ENCODE peak calls at places on chromosomes 1 and 21, in five cellular contexts. F is uterus, D is AG04450, E is prostate gland, L is left lung. H is an unnamed sample.

GRCh38 chr1:114259517-114260160 is 106.0 kb upstream of the SYT6 start:
- DNase-seq in F (no peak), D (no peak), E (no peak), L (no peak), H (no peak)

GRCh38 chr1:30899577-30900389 is 8.8 kb downstream of the SDC3 start:
- DNase-seq in F (no peak), D (no peak), E (no peak), L (peak; percentile 2), H (no peak)

GRCh38 chr1:12503709-12504108 is 114.3 kb downstream of the DHRS3 start:
- DNase-seq in F (no peak), D (no peak), E (no peak), L (no peak), H (no peak)

GRCh38 chr21:45018131-45019075 is 56.0 kb upstream of the ADARB1 start:
- DNase-seq in F (peak; percentile 39), D (no peak), E (no peak), L (peak; percentile 72), H (no peak)

GRCh38 chr1:172473842-172474241 is 30.0 kb upstream of the PIGC start:
- DNase-seq in F (no peak), D (no peak), E (no peak), L (no peak), H (no peak)

GRCh38 chr1:160829766-160830165 is 32.9 kb downstream of the CD244 start:
- DNase-seq in F (no peak), D (no peak), E (no peak), L (no peak), H (no peak)

GRCh38 chr1:23555949-23556640 is 3.2 kb downstream of the ID3 start:
- DNase-seq in F (no peak), D (no peak), E (no peak), L (no peak), H (no peak)

GRCh38 chr1:154220970-154221814 is 437 bp downstream of the UBAP2L start:
- DNase-seq in F (peak; percentile 64), D (no peak), E (peak; percentile 45), L (peak; percentile 91), H (no peak)

GRCh38 chr1:63779872-63780271 is 6.1 kb downstream of the ROR1 start:
- DNase-seq in F (no peak), D (no peak), E (no peak), L (no peak), H (no peak)

GRCh38 chr1:58754056-58754613 is 29.7 kb downstream of the JUN start:
- DNase-seq in F (no peak), D (no peak), E (no peak), L (no peak), H (no peak)

GRCh38 chr1:171653796-171654704 is 1.6 kb upstream of the MYOC start:
- DNase-seq in F (peak; percentile 53), D (no peak), E (no peak), L (no peak), H (no peak)

GRCh38 chr21:21673959-21674358 is 675.8 kb downstream of the NCAM2 start:
- DNase-seq in F (no peak), D (no peak), E (no peak), L (no peak), H (no peak)

GRCh38 chr1:78146137-78146822 is 100.5 kb downstream of the GIPC2 start:
- DNase-seq in F (no peak), D (no peak), E (no peak), L (no peak), H (no peak)

GRCh38 chr21:33386222-33386784 is 16.9 kb upstream of the IFNGR2 start:
- DNase-seq in F (no peak), D (no peak), E (no peak), L (no peak), H (no peak)

GRCh38 chr1:183636783-183637182 is 1.2 kb upstream of the ARPC5 start:
- DNase-seq in F (no peak), D (no peak), E (no peak), L (no peak), H (no peak)

GRCh38 chr1:40394456-40395172 is 21.1 kb downstream of the SMAP2 start:
- DNase-seq in F (no peak), D (no peak), E (no peak), L (no peak), H (no peak)

GRCh38 chr1:106222415-106222814 is 834.1 kb upstream of the PRMT6 start:
- DNase-seq in F (no peak), D (no peak), E (no peak), L (no peak), H (no peak)

GRCh38 chr1:25090707-25091422 is 141.4 kb downstream of the SYF2 start:
- DNase-seq in F (no peak), D (no peak), E (no peak), L (no peak), H (no peak)

GRCh38 chr1:182113879-182114626 is 52.5 kb upstream of the ZNF648 start:
- DNase-seq in F (no peak), D (no peak), E (no peak), L (no peak), H (no peak)

GRCh38 chr1:18100493-18101063 is 7.0 kb upstream of the IGSF21 start:
- DNase-seq in F (peak; percentile 24), D (peak; percentile 18), E (peak; percentile 42), L (no peak), H (peak; percentile 30)

GRCh38 chr21:42684109-42684916 is 30.9 kb downstream of the PDE9A start:
- DNase-seq in F (no peak), D (no peak), E (no peak), L (peak; percentile 64), H (no peak)

GRCh38 chr1:7615138-7615537 is 156.0 kb upstream of the VAMP3 start:
- DNase-seq in F (no peak), D (no peak), E (no peak), L (no peak), H (no peak)

GRCh38 chr1:39639333-39640130 is at the start of gene HEYL:
- DNase-seq in F (peak; percentile 90), D (no peak), E (no peak), L (peak; percentile 95), H (peak; percentile 32)

GRCh38 chr1:22457356-22457755 is 5.7 kb downstream of the ZBTB40 start:
- DNase-seq in F (no peak), D (no peak), E (no peak), L (no peak), H (no peak)

GRCh38 chr1:85992756-85993155 is 163.8 kb downstream of the COL24A1 start:
- DNase-seq in F (no peak), D (peak; percentile 27), E (no peak), L (no peak), H (no peak)

GRCh38 chr1:47569681-47570470 is 132.0 kb downstream of the FOXD2 start:
- DNase-seq in F (no peak), D (peak; percentile 68), E (peak; percentile 72), L (no peak), H (peak; percentile 58)

GRCh38 chr1:51622455-51622913 is 5.6 kb downstream of the OSBPL9 start:
- DNase-seq in F (peak; percentile 58), D (no peak), E (no peak), L (no peak), H (peak; percentile 48)

GRCh38 chr1:156641761-156642264 is at the start of gene BCAN:
- DNase-seq in F (peak; percentile 61), D (no peak), E (no peak), L (no peak), H (no peak)

GRCh38 chr1:96538001-96538649 is 183.5 kb upstream of the PTBP2 start:
- DNase-seq in F (peak; percentile 17), D (no peak), E (no peak), L (no peak), H (no peak)

GRCh38 chr1:58282623-58283022 is 263.9 kb downstream of the OMA1 start:
- DNase-seq in F (no peak), D (no peak), E (no peak), L (no peak), H (no peak)

GRCh38 chr1:109395602-109396512 is 1.9 kb downstream of the SORT1 start:
- DNase-seq in F (no peak), D (peak; percentile 23), E (no peak), L (no peak), H (no peak)
- H3K27ac ChIP-seq in F (peak overlapping the region; percentile 95), D (peak overlapping the region; percentile 52), E (peak overlapping the region; percentile 59), L (peak overlapping the region; percentile 28), H (no peak overlapping the region)

DNA sequence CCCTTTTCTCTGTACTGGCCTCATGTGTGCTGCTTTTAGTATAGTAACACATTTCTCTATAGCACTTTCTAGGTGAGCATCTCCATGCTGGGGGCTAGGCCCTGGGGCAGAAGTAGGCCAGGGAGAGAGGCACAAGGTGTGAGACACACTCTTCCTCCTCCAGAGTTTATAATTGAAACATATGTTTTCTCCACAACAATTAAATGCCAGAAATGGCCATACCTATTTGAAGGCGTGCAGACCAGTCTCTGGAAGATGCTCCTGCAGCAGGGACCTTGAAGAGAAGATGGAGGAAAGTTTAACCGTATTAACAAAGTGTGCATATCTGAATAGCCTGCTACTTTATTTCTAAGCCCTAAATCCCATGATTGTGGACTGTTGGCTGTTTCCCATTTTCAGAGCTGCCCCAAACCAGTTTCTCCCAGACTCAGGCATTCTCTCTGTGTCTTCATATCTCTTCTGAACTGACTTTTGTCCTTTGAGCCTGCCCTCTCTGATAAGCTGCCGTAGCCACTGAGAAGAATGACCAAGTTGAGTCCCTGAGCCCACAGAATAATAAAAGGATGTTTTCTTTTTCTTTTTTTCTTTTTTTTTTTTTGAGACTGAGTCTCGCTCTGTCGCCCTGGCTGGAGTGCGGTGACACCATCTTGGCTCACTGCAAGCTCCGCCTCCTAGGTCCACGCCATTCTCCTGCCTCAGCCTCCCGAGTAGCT is 81.3 kb downstream of the LRRC8D start:
- DNase-seq in F (no peak), D (no peak), E (no peak), L (no peak), H (no peak)
- H3K27ac ChIP-seq in F (no peak overlapping the region), D (no peak overlapping the region), E (no peak overlapping the region), L (no peak overlapping the region), H (no peak overlapping the region)

DNA sequence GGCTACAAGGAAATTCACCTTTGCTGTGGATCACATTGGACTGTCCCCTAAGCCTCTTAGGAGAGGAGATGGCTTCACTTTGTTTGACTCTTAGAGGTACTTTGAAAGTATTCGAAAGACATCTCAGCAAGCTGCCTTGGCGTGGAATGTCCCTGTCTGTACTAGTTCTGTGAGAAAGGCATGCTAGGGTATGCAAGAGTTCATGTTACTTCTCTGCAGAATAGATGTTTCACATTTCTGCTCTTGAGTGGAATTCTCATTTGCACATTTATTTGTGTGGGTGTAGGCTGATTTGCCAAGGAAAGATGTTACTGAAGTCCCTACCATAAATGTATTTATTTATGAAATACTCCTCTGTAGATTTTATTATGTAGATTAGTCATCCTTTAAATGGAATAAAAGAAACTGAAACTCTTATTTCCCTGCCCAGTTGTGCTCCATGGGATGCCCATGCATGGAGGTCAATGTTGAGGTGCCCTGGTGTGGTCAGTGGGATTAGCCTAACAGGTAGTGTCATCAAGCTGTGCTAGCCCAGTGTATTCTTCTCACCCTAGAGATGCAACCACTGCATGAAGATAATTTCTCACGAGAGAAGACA is 13.8 kb downstream of the MIA3 start:
- DNase-seq in F (no peak), D (no peak), E (no peak), L (no peak), H (no peak)
- H3K27ac ChIP-seq in F (no peak overlapping the region), D (peak overlapping the region; percentile 33), E (no peak overlapping the region), L (no peak overlapping the region), H (no peak overlapping the region)

GRCh38 chr1:226033599-226034390 is 28.7 kb upstream of the H3-3A start:
- DNase-seq in F (no peak), D (no peak), E (no peak), L (no peak), H (no peak)

GRCh38 chr1:226029568-226030225 is 30.6 kb upstream of the SDE2 start:
- DNase-seq in F (no peak), D (no peak), E (no peak), L (no peak), H (no peak)

GRCh38 chr1:226038661-226039060 is 23.9 kb upstream of the H3-3A start:
- DNase-seq in F (no peak), D (no peak), E (no peak), L (no peak), H (no peak)

GRCh38 chr1:226035915-226036314 is 26.6 kb upstream of the H3-3A start:
- DNase-seq in F (no peak), D (no peak), E (no peak), L (no peak), H (no peak)

GRCh38 chr1:226034482-226034881 is 28.0 kb upstream of the H3-3A start:
- DNase-seq in F (peak; percentile 68), D (peak; percentile 73), E (peak; percentile 68), L (peak; percentile 92), H (no peak)
- H3K27ac ChIP-seq in F (peak overlapping the region; percentile 53), D (peak overlapping the region; percentile 61), E (peak overlapping the region; percentile 20), L (peak overlapping the region; percentile 69), H (no peak overlapping the region)

H was measured in Panc1.